ENCODE peak calls at places on chromosome 11, in ten cellular contexts. Q, J, Y, F, W, T, K, V, H and R are unnamed samples.

GRCh38 chr11:86926975-86927374 is 28.2 kb downstream of the FZD4 start:
- DNase-seq in W (no peak), K (no peak), V (no peak), Y (no peak), F (no peak), Q (no peak), J (no peak), T (no peak), H (no peak), R (no peak)

GRCh38 chr11:12157241-12157661 is 46.9 kb downstream of the MICAL2 start:
- DNase-seq in Y (peak; percentile 93), Q (no peak), J (no peak), W (peak; percentile 29), K (no peak), V (peak; percentile 84), F (no peak), H (no peak), T (no peak), R (no peak)

GRCh38 chr11:124315052-124315451 is 1.3 kb upstream of the OR8D1 start:
- DNase-seq in F (no peak), W (peak; percentile 79), V (peak; percentile 31), K (no peak), Q (no peak), T (peak; percentile 30), Y (peak; percentile 45), J (no peak), H (no peak), R (no peak)

GRCh38 chr11:69892986-69893555 is 73.9 kb upstream of the FGF3 start:
- DNase-seq in V (no peak), T (no peak), J (peak; percentile 85), Q (no peak), F (no peak), Y (no peak), W (no peak), H (no peak), K (no peak), R (no peak)

GRCh38 chr11:122808494-122808893 is 29.8 kb upstream of the CRTAM start:
- DNase-seq in K (no peak), Y (peak; percentile 42), F (no peak), Q (peak; percentile 74), W (peak; percentile 42), H (no peak), V (peak; percentile 80), T (no peak), J (no peak), R (no peak)

GRCh38 chr11:5476184-5476819 is 12.2 kb upstream of the OR52D1 start:
- DNase-seq in T (peak; percentile 7), W (peak; percentile 56), Q (peak; percentile 58), J (no peak), F (no peak), Y (peak; percentile 56), V (peak; percentile 60), H (peak; percentile 36), K (peak; percentile 58), R (peak; percentile 49)

GRCh38 chr11:64040684-64041267 is 5.0 kb downstream of the FLRT1 start:
- DNase-seq in H (peak; percentile 27), W (no peak), Q (peak; percentile 19), V (no peak), F (no peak), J (no peak), K (no peak), T (no peak), Y (no peak), R (peak; percentile 41)

GRCh38 chr11:747176-748006 is at the start of gene TALDO1:
- DNase-seq in K (peak; percentile 94), J (peak; percentile 94), V (peak; percentile 69), T (peak; percentile 37), W (peak; percentile 88), Q (peak; percentile 93), H (peak; percentile 76), F (peak; percentile 91), Y (peak; percentile 82), R (peak; percentile 96)

GRCh38 chr11:11605181-11605580 is 16.6 kb downstream of the GALNT18 start:
- DNase-seq in W (no peak), F (peak; percentile 27), K (no peak), T (no peak), Y (no peak), Q (no peak), H (no peak), V (no peak), J (no peak), R (no peak)

DNA sequence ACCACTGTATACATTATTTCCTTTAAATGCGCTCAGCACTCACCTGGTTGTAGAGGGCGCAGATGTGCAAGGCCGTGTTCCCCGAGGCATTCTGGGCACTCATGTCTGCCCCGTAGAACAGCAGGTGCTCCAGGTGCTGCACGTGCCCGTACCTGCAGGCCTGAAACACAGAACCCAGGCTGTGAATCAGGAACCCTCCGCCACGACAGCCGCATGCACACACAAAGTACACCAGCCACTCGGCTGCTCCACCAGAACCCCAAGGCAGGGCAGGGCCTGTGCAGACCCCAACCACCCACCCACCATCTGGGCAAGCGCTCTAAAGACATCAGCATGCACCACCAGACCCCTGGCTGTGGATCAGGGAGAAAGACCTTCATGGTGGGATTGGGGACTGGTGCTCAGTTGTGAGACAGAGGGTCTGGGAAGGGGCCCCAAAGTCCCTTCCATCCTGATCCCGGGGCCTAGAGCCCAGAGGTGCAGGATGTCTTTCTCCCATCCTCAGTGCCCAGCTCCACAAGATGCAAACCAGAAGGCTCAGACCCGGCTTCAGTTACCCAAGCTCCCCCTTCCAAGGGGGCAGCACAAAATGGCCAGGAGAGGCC is 177.2 kb downstream of the SHANK2 start:
- DNase-seq in H (no peak), W (no peak), Q (no peak), T (no peak), J (no peak), V (no peak), Y (no peak), F (no peak), K (no peak), R (no peak)
- TF ChIP-seq CTCF in H (no peak), W (no peak), Q (no peak), T (no peak), J (no peak), V (no peak), Y (no peak), F (no peak), K (no peak), R (no peak)

GRCh38 chr11:47165294-47165840 is 11.3 kb downstream of the ARFGAP2 start:
- DNase-seq in K (no peak), J (peak; percentile 27), W (no peak), T (no peak), H (no peak), Y (no peak), V (no peak), Q (no peak), F (no peak), R (no peak)
- TF ChIP-seq CTCF in K (no peak), J (no peak), W (no peak), T (no peak), H (no peak), Y (no peak), V (no peak), Q (no peak), F (no peak), R (no peak)

DNA sequence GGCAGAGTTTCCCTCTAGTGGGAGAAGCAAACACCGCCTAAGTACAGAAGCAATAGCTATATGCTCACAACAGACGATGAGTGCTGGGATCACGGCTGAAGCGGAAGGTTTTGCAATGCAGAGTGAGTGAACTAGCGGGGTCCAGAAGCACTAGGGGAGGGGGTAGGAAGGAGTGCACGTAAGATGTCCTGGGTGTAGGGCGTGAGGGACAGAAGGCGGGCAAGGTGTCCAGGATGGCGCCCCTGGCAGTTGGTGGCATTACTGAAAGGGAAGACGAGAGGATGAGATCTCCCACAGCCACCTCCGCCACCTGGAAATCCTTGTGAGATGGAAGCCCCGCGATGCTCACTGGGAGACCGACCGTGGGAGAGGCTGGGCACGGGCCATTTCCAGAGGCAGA is 81.0 kb downstream of the ETS1 start:
- DNase-seq in H (no peak), Q (no peak), K (no peak), Y (no peak), V (peak; percentile 27), F (no peak), T (no peak), W (no peak), J (no peak), R (no peak)
- TF ChIP-seq CTCF in H (no peak), Q (no peak), K (no peak), Y (peak; percentile 9), V (no peak), F (no peak), T (peak; percentile 13), W (no peak), J (no peak), R (no peak)

DNA sequence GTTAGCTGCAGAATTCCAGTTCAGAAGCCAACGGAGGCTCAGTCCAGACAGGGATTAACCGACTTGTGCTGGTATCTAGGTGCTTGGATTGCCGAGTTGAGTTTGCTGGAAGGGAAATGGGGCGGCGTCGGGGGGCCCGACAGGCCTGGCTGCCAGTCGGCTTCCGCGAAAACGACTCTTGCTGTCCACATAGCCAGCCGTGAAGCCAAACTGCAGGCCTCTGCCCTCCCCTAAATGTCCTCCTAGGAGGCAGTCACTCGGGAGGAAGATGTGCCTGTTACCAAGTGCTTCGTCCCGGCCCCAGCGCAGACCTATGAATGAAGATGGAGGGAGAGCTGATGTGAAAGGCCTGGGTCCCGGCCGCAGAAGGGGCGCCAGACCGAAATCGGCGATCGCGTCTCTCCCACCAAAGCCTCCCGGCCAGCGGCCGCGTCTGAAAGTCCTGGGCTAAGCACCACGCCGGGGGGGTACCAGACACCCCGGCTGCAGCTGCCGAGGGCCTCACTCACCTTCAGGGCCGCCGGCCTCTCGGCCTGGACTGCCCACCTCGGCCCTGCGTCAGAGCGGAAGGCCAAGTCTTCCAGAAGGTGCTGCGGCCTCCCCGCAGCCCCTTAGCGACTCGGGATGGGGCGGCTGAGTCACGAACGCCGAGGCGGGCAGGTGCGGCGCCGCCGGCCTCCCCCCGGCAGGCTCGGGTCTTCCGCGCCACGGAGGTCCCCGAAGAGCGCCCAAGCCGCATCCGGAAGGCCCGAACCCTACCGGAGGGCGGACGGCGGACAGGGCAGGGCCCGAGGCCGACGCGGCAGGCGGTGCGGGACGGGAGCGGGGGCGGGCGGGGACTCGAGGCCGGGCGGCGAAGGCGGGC is 7.5 kb downstream of the DPAGT1 start:
- DNase-seq in V (peak; percentile 21), H (no peak), Q (peak; percentile 48), K (peak; percentile 38), W (peak; percentile 63), J (peak; percentile 72), F (peak; percentile 36), T (no peak), Y (peak; percentile 39), R (peak; percentile 44)
- TF ChIP-seq CTCF in V (no peak), H (no peak), Q (no peak), K (no peak), W (no peak), J (no peak), F (no peak), T (no peak), Y (no peak), R (no peak)